ENCODE peak calls at places on chromosomes 12 and 14, in four cellular contexts. One of them, this sample, is unnamed.

GRCh38 chr12:92550661-92551060 is 152.1 kb upstream of the PLEKHG7 start:
- DNase-seq in naive B cell: no peak
- DNase-seq in LNCaP clone FGC: no peak
- DNase-seq in HT-29: no peak
- DNase-seq in this sample: no peak

GRCh38 chr14:68307769-68308168 is 485.1 kb downstream of the ZFP36L1 start:
- DNase-seq in naive B cell: no peak
- DNase-seq in HT-29: peak
- DNase-seq in LNCaP clone FGC: peak
- DNase-seq in this sample: no peak

GRCh38 chr12:126651133-126651532 is 1585.9 kb downstream of the AACS start:
- DNase-seq in naive B cell: no peak
- DNase-seq in HT-29: no peak
- DNase-seq in LNCaP clone FGC: no peak
- DNase-seq in this sample: no peak

GRCh38 chr14:91395998-91396660 is 21.5 kb downstream of the CCDC88C start:
- DNase-seq in HT-29: no peak
- DNase-seq in naive B cell: no peak
- DNase-seq in LNCaP clone FGC: peak
- DNase-seq in this sample: no peak

GRCh38 chr12:89451876-89452275 is 72.7 kb downstream of the GALNT4 start:
- DNase-seq in LNCaP clone FGC: no peak
- DNase-seq in HT-29: no peak
- DNase-seq in naive B cell: no peak
- DNase-seq in this sample: no peak

GRCh38 chr14:29584992-29585391 is 342.7 kb downstream of the PRKD1 start:
- DNase-seq in naive B cell: no peak
- DNase-seq in HT-29: no peak
- DNase-seq in LNCaP clone FGC: no peak
- DNase-seq in this sample: no peak

GRCh38 chr12:48998497-48999353 is 450 bp downstream of the DDN start:
- DNase-seq in LNCaP clone FGC: no peak
- DNase-seq in HT-29: no peak
- DNase-seq in naive B cell: peak
- DNase-seq in this sample: no peak

GRCh38 chr14:35140718-35141581 is 18.6 kb downstream of the PRORP start:
- DNase-seq in LNCaP clone FGC: no peak
- DNase-seq in naive B cell: peak
- DNase-seq in HT-29: peak
- DNase-seq in this sample: no peak

GRCh38 chr12:20695232-20695631 is at the start of gene SLCO1C1:
- DNase-seq in LNCaP clone FGC: no peak
- DNase-seq in HT-29: no peak
- DNase-seq in naive B cell: no peak
- DNase-seq in this sample: no peak

GRCh38 chr14:106417224-106418049 is 891.1 kb downstream of the TMEM121 start:
- DNase-seq in naive B cell: peak
- DNase-seq in HT-29: peak
- DNase-seq in LNCaP clone FGC: peak
- DNase-seq in this sample: no peak

GRCh38 chr12:70660620-70661219 is 23.5 kb upstream of the PTPRB start:
- DNase-seq in naive B cell: no peak
- DNase-seq in HT-29: no peak
- DNase-seq in LNCaP clone FGC: no peak
- DNase-seq in this sample: peak

This sample was measured in epithelial cell of prostate.